ENCODE peak calls at places on chromosome 19, in ten cellular contexts. One of them, this sample, is unnamed.

GRCh38 chr19:35767288-35768081 is 7.9 kb upstream of the ARHGAP33 start:
- DNase-seq in A549: no peak
- DNase-seq in posterior cingulate gyrus: no peak
- DNase-seq in stimulated activated CD4-positive, alpha-beta T cell treated with anti-CD3 and anti-CD28 coated beads, TNF-alpha, amount 100 ng/mL, for 24 hours: no peak
- DNase-seq in stimulated activated CD8-positive, alpha-beta memory T cell treated with anti-CD3 and anti-CD28 coated beads, Interleukin-4, amount 100 ng/mL, for 48 hours: no peak
- DNase-seq in NCI-H2081: no peak
- DNase-seq in progenitor cell of endocrine pancreas: peak
- DNase-seq in hypothalamus: no peak
- DNase-seq in memory B cell: no peak
- DNase-seq in nephron progenitor cell: peak
- DNase-seq in this sample: no peak

GRCh38 chr19:17739121-17739875 is 12.0 kb upstream of the FCHO1 start:
- DNase-seq in NCI-H2081: no peak
- DNase-seq in A549: no peak
- DNase-seq in posterior cingulate gyrus: no peak
- DNase-seq in progenitor cell of endocrine pancreas: no peak
- DNase-seq in memory B cell: peak
- DNase-seq in stimulated activated CD4-positive, alpha-beta T cell treated with anti-CD3 and anti-CD28 coated beads, TNF-alpha, amount 100 ng/mL, for 24 hours: no peak
- DNase-seq in stimulated activated CD8-positive, alpha-beta memory T cell treated with anti-CD3 and anti-CD28 coated beads, Interleukin-4, amount 100 ng/mL, for 48 hours: no peak
- DNase-seq in nephron progenitor cell: peak
- DNase-seq in hypothalamus: no peak
- DNase-seq in this sample: no peak

GRCh38 chr19:38952395-38953165 is 21.8 kb downstream of the MRPS12 start:
- DNase-seq in nephron progenitor cell: peak
- DNase-seq in progenitor cell of endocrine pancreas: no peak
- DNase-seq in stimulated activated CD4-positive, alpha-beta T cell treated with anti-CD3 and anti-CD28 coated beads, TNF-alpha, amount 100 ng/mL, for 24 hours: no peak
- DNase-seq in stimulated activated CD8-positive, alpha-beta memory T cell treated with anti-CD3 and anti-CD28 coated beads, Interleukin-4, amount 100 ng/mL, for 48 hours: no peak
- DNase-seq in A549: peak
- DNase-seq in NCI-H2081: peak
- DNase-seq in posterior cingulate gyrus: peak
- DNase-seq in hypothalamus: no peak
- DNase-seq in memory B cell: peak
- DNase-seq in this sample: no peak

GRCh38 chr19:51025809-51026553 is 435 bp downstream of the KLK11 start:
- DNase-seq in A549: no peak
- DNase-seq in posterior cingulate gyrus: no peak
- DNase-seq in stimulated activated CD8-positive, alpha-beta memory T cell treated with anti-CD3 and anti-CD28 coated beads, Interleukin-4, amount 100 ng/mL, for 48 hours: no peak
- DNase-seq in nephron progenitor cell: no peak
- DNase-seq in NCI-H2081: no peak
- DNase-seq in hypothalamus: no peak
- DNase-seq in stimulated activated CD4-positive, alpha-beta T cell treated with anti-CD3 and anti-CD28 coated beads, TNF-alpha, amount 100 ng/mL, for 24 hours: no peak
- DNase-seq in progenitor cell of endocrine pancreas: no peak
- DNase-seq in memory B cell: no peak
- DNase-seq in this sample: no peak

GRCh38 chr19:17841810-17842662 is 5.7 kb downstream of the JAK3 start:
- DNase-seq in progenitor cell of endocrine pancreas: peak
- DNase-seq in stimulated activated CD4-positive, alpha-beta T cell treated with anti-CD3 and anti-CD28 coated beads, TNF-alpha, amount 100 ng/mL, for 24 hours: peak
- DNase-seq in A549: peak
- DNase-seq in NCI-H2081: peak
- DNase-seq in nephron progenitor cell: peak
- DNase-seq in stimulated activated CD8-positive, alpha-beta memory T cell treated with anti-CD3 and anti-CD28 coated beads, Interleukin-4, amount 100 ng/mL, for 48 hours: peak
- DNase-seq in posterior cingulate gyrus: peak
- DNase-seq in memory B cell: no peak
- DNase-seq in hypothalamus: peak
- DNase-seq in this sample: no peak

GRCh38 chr19:29315566-29315965 is 102.6 kb upstream of the UQCRFS1 start:
- DNase-seq in stimulated activated CD8-positive, alpha-beta memory T cell treated with anti-CD3 and anti-CD28 coated beads, Interleukin-4, amount 100 ng/mL, for 48 hours: no peak
- DNase-seq in posterior cingulate gyrus: no peak
- DNase-seq in A549: no peak
- DNase-seq in hypothalamus: no peak
- DNase-seq in memory B cell: no peak
- DNase-seq in progenitor cell of endocrine pancreas: no peak
- DNase-seq in NCI-H2081: no peak
- DNase-seq in nephron progenitor cell: no peak
- DNase-seq in stimulated activated CD4-positive, alpha-beta T cell treated with anti-CD3 and anti-CD28 coated beads, TNF-alpha, amount 100 ng/mL, for 24 hours: no peak
- DNase-seq in this sample: no peak

GRCh38 chr19:23774156-23774971 is 15.7 kb upstream of the ZNF681 start:
- DNase-seq in progenitor cell of endocrine pancreas: no peak
- DNase-seq in stimulated activated CD4-positive, alpha-beta T cell treated with anti-CD3 and anti-CD28 coated beads, TNF-alpha, amount 100 ng/mL, for 24 hours: no peak
- DNase-seq in nephron progenitor cell: no peak
- DNase-seq in memory B cell: no peak
- DNase-seq in stimulated activated CD8-positive, alpha-beta memory T cell treated with anti-CD3 and anti-CD28 coated beads, Interleukin-4, amount 100 ng/mL, for 48 hours: no peak
- DNase-seq in hypothalamus: no peak
- DNase-seq in A549: no peak
- DNase-seq in posterior cingulate gyrus: no peak
- DNase-seq in NCI-H2081: no peak
- DNase-seq in this sample: no peak

GRCh38 chr19:5961969-5962945 is 15.7 kb downstream of the RANBP3 start:
- DNase-seq in hypothalamus: no peak
- DNase-seq in stimulated activated CD4-positive, alpha-beta T cell treated with anti-CD3 and anti-CD28 coated beads, TNF-alpha, amount 100 ng/mL, for 24 hours: peak
- DNase-seq in nephron progenitor cell: no peak
- DNase-seq in posterior cingulate gyrus: no peak
- DNase-seq in A549: no peak
- DNase-seq in memory B cell: no peak
- DNase-seq in stimulated activated CD8-positive, alpha-beta memory T cell treated with anti-CD3 and anti-CD28 coated beads, Interleukin-4, amount 100 ng/mL, for 48 hours: peak
- DNase-seq in NCI-H2081: peak
- DNase-seq in progenitor cell of endocrine pancreas: peak
- DNase-seq in this sample: peak

GRCh38 chr19:15025237-15025636 is 24.0 kb upstream of the CASP14 start:
- DNase-seq in posterior cingulate gyrus: no peak
- DNase-seq in A549: peak
- DNase-seq in nephron progenitor cell: no peak
- DNase-seq in progenitor cell of endocrine pancreas: no peak
- DNase-seq in stimulated activated CD4-positive, alpha-beta T cell treated with anti-CD3 and anti-CD28 coated beads, TNF-alpha, amount 100 ng/mL, for 24 hours: no peak
- DNase-seq in hypothalamus: no peak
- DNase-seq in stimulated activated CD8-positive, alpha-beta memory T cell treated with anti-CD3 and anti-CD28 coated beads, Interleukin-4, amount 100 ng/mL, for 48 hours: no peak
- DNase-seq in memory B cell: no peak
- DNase-seq in NCI-H2081: no peak
- DNase-seq in this sample: no peak

GRCh38 chr19:3881272-3882040 is 971 bp downstream of the ATCAY start:
- DNase-seq in progenitor cell of endocrine pancreas: no peak
- DNase-seq in hypothalamus: no peak
- DNase-seq in stimulated activated CD4-positive, alpha-beta T cell treated with anti-CD3 and anti-CD28 coated beads, TNF-alpha, amount 100 ng/mL, for 24 hours: no peak
- DNase-seq in stimulated activated CD8-positive, alpha-beta memory T cell treated with anti-CD3 and anti-CD28 coated beads, Interleukin-4, amount 100 ng/mL, for 48 hours: no peak
- DNase-seq in NCI-H2081: no peak
- DNase-seq in nephron progenitor cell: no peak
- DNase-seq in posterior cingulate gyrus: no peak
- DNase-seq in A549: no peak
- DNase-seq in memory B cell: no peak
- DNase-seq in this sample: no peak

GRCh38 chr19:48756686-48757085 is 1.4 kb downstream of the FGF21 start:
- DNase-seq in hypothalamus: no peak
- DNase-seq in nephron progenitor cell: no peak
- DNase-seq in memory B cell: no peak
- DNase-seq in A549: no peak
- DNase-seq in progenitor cell of endocrine pancreas: no peak
- DNase-seq in NCI-H2081: no peak
- DNase-seq in stimulated activated CD8-positive, alpha-beta memory T cell treated with anti-CD3 and anti-CD28 coated beads, Interleukin-4, amount 100 ng/mL, for 48 hours: no peak
- DNase-seq in stimulated activated CD4-positive, alpha-beta T cell treated with anti-CD3 and anti-CD28 coated beads, TNF-alpha, amount 100 ng/mL, for 24 hours: no peak
- DNase-seq in posterior cingulate gyrus: no peak
- DNase-seq in this sample: no peak

GRCh38 chr19:54434862-54435174 is 14.2 kb upstream of the LENG8 start:
- DNase-seq in progenitor cell of endocrine pancreas: no peak
- DNase-seq in posterior cingulate gyrus: no peak
- DNase-seq in hypothalamus: no peak
- DNase-seq in stimulated activated CD4-positive, alpha-beta T cell treated with anti-CD3 and anti-CD28 coated beads, TNF-alpha, amount 100 ng/mL, for 24 hours: no peak
- DNase-seq in A549: no peak
- DNase-seq in nephron progenitor cell: no peak
- DNase-seq in NCI-H2081: peak
- DNase-seq in stimulated activated CD8-positive, alpha-beta memory T cell treated with anti-CD3 and anti-CD28 coated beads, Interleukin-4, amount 100 ng/mL, for 48 hours: no peak
- DNase-seq in memory B cell: no peak
- DNase-seq in this sample: peak

GRCh38 chr19:4009990-4010807 is 2.7 kb downstream of the PIAS4 start:
- DNase-seq in stimulated activated CD4-positive, alpha-beta T cell treated with anti-CD3 and anti-CD28 coated beads, TNF-alpha, amount 100 ng/mL, for 24 hours: no peak
- DNase-seq in NCI-H2081: no peak
- DNase-seq in hypothalamus: no peak
- DNase-seq in memory B cell: no peak
- DNase-seq in stimulated activated CD8-positive, alpha-beta memory T cell treated with anti-CD3 and anti-CD28 coated beads, Interleukin-4, amount 100 ng/mL, for 48 hours: no peak
- DNase-seq in progenitor cell of endocrine pancreas: no peak
- DNase-seq in posterior cingulate gyrus: no peak
- DNase-seq in nephron progenitor cell: no peak
- DNase-seq in A549: no peak
- DNase-seq in this sample: no peak

GRCh38 chr19:5937550-5937949 is 23.5 kb downstream of the CAPS start:
- DNase-seq in NCI-H2081: no peak
- DNase-seq in progenitor cell of endocrine pancreas: no peak
- DNase-seq in memory B cell: no peak
- DNase-seq in hypothalamus: no peak
- DNase-seq in A549: no peak
- DNase-seq in nephron progenitor cell: no peak
- DNase-seq in stimulated activated CD8-positive, alpha-beta memory T cell treated with anti-CD3 and anti-CD28 coated beads, Interleukin-4, amount 100 ng/mL, for 48 hours: no peak
- DNase-seq in stimulated activated CD4-positive, alpha-beta T cell treated with anti-CD3 and anti-CD28 coated beads, TNF-alpha, amount 100 ng/mL, for 24 hours: no peak
- DNase-seq in posterior cingulate gyrus: no peak
- DNase-seq in this sample: no peak

GRCh38 chr19:17847538-17848366 is at the start of gene JAK3:
- DNase-seq in memory B cell: peak
- DNase-seq in posterior cingulate gyrus: peak
- DNase-seq in progenitor cell of endocrine pancreas: peak
- DNase-seq in A549: no peak
- DNase-seq in NCI-H2081: no peak
- DNase-seq in stimulated activated CD8-positive, alpha-beta memory T cell treated with anti-CD3 and anti-CD28 coated beads, Interleukin-4, amount 100 ng/mL, for 48 hours: peak
- DNase-seq in hypothalamus: peak
- DNase-seq in stimulated activated CD4-positive, alpha-beta T cell treated with anti-CD3 and anti-CD28 coated beads, TNF-alpha, amount 100 ng/mL, for 24 hours: peak
- DNase-seq in nephron progenitor cell: peak
- DNase-seq in this sample: peak

GRCh38 chr19:42402376-42403116 is 12.4 kb upstream of the CNFN start:
- DNase-seq in hypothalamus: no peak
- DNase-seq in A549: no peak
- DNase-seq in stimulated activated CD4-positive, alpha-beta T cell treated with anti-CD3 and anti-CD28 coated beads, TNF-alpha, amount 100 ng/mL, for 24 hours: no peak
- DNase-seq in stimulated activated CD8-positive, alpha-beta memory T cell treated with anti-CD3 and anti-CD28 coated beads, Interleukin-4, amount 100 ng/mL, for 48 hours: no peak
- DNase-seq in nephron progenitor cell: no peak
- DNase-seq in progenitor cell of endocrine pancreas: no peak
- DNase-seq in memory B cell: no peak
- DNase-seq in NCI-H2081: no peak
- DNase-seq in posterior cingulate gyrus: no peak
- DNase-seq in this sample: no peak

GRCh38 chr19:56567274-56568120 is at the start of gene ZNF470:
- DNase-seq in memory B cell: peak
- DNase-seq in hypothalamus: peak
- DNase-seq in nephron progenitor cell: peak
- DNase-seq in stimulated activated CD4-positive, alpha-beta T cell treated with anti-CD3 and anti-CD28 coated beads, TNF-alpha, amount 100 ng/mL, for 24 hours: peak
- DNase-seq in NCI-H2081: peak
- DNase-seq in posterior cingulate gyrus: peak
- DNase-seq in progenitor cell of endocrine pancreas: peak
- DNase-seq in stimulated activated CD8-positive, alpha-beta memory T cell treated with anti-CD3 and anti-CD28 coated beads, Interleukin-4, amount 100 ng/mL, for 48 hours: peak
- DNase-seq in A549: peak
- DNase-seq in this sample: peak

GRCh38 chr19:50932018-50932689 is 20.7 kb downstream of the KLK5 start:
- DNase-seq in stimulated activated CD8-positive, alpha-beta memory T cell treated with anti-CD3 and anti-CD28 coated beads, Interleukin-4, amount 100 ng/mL, for 48 hours: no peak
- DNase-seq in memory B cell: no peak
- DNase-seq in hypothalamus: no peak
- DNase-seq in NCI-H2081: no peak
- DNase-seq in progenitor cell of endocrine pancreas: no peak
- DNase-seq in A549: no peak
- DNase-seq in nephron progenitor cell: no peak
- DNase-seq in posterior cingulate gyrus: no peak
- DNase-seq in stimulated activated CD4-positive, alpha-beta T cell treated with anti-CD3 and anti-CD28 coated beads, TNF-alpha, amount 100 ng/mL, for 24 hours: no peak
- DNase-seq in this sample: no peak

GRCh38 chr19:55197531-55197930 is 11.8 kb downstream of the PTPRH start:
- DNase-seq in NCI-H2081: no peak
- DNase-seq in progenitor cell of endocrine pancreas: no peak
- DNase-seq in stimulated activated CD4-positive, alpha-beta T cell treated with anti-CD3 and anti-CD28 coated beads, TNF-alpha, amount 100 ng/mL, for 24 hours: no peak
- DNase-seq in nephron progenitor cell: no peak
- DNase-seq in stimulated activated CD8-positive, alpha-beta memory T cell treated with anti-CD3 and anti-CD28 coated beads, Interleukin-4, amount 100 ng/mL, for 48 hours: no peak
- DNase-seq in posterior cingulate gyrus: no peak
- DNase-seq in hypothalamus: no peak
- DNase-seq in memory B cell: no peak
- DNase-seq in A549: peak
- DNase-seq in this sample: no peak

This sample was measured in substantia nigra.